ENCODE peak calls at places on chromosomes 7 and 10, in ten cellular contexts. Q is T-helper 1 cell; O is activated CD8-positive, alpha-beta T cell treated with anti-CD3 and anti-CD28 coated beads for 36 hours; P is fibroblast of mammary gland; Z is left cardiac atrium; T is stimulated activated CD4-positive, alpha-beta T cell treated with anti-CD3 and anti-CD28 coated beads, TNF-alpha, amount 100 ng/mL, for 4 hours; Y is AG08395; F is midbrain; N is lower lobe of right lung; E is GM23338. H is an unnamed sample.

GRCh38 chr10:78924319-78925003 is 144.3 kb upstream of the ZMIZ1 start:
- DNase-seq in T (no peak), Y (no peak), Q (no peak), N (no peak), F (no peak), O (no peak), P (no peak), Z (no peak), E (peak), H (no peak)

GRCh38 chr10:98240524-98240923 is 27.5 kb downstream of the LOXL4 start:
- DNase-seq in E (no peak), Y (no peak), Q (no peak), Z (no peak), O (no peak), F (no peak), P (no peak), T (no peak), N (no peak), H (no peak)

GRCh38 chr10:130053561-130053960 is 57.1 kb downstream of the C10orf143 start:
- DNase-seq in P (peak), F (no peak), Y (peak), T (no peak), O (no peak), Z (no peak), Q (no peak), N (no peak), E (no peak), H (no peak)

GRCh38 chr10:112215342-112215774 is 31.8 kb upstream of the GPAM start:
- DNase-seq in E (no peak), Y (no peak), Q (no peak), O (no peak), F (no peak), N (peak), P (peak), T (no peak), Z (no peak), H (no peak)

GRCh38 chr7:77866791-77867190 is 68.2 kb downstream of the PHTF2 start:
- DNase-seq in T (no peak), Z (no peak), Q (no peak), E (no peak), N (no peak), P (peak), F (no peak), Y (peak), O (no peak), H (peak)

GRCh38 chr7:30795161-30795943 is 24.1 kb downstream of the MINDY4 start:
- DNase-seq in Z (no peak), N (no peak), P (no peak), E (peak), Y (no peak), F (no peak), O (no peak), Q (no peak), T (no peak), H (no peak)

GRCh38 chr10:98404571-98405396 is 10.2 kb downstream of the PYROXD2 start:
- DNase-seq in O (peak), N (no peak), Z (no peak), P (peak), E (no peak), Q (no peak), Y (peak), F (no peak), T (no peak), H (peak)

GRCh38 chr10:89782470-89782869 is 81.1 kb downstream of the KIF20B start:
- DNase-seq in E (no peak), T (no peak), P (no peak), Y (no peak), Q (no peak), O (no peak), F (no peak), N (no peak), Z (no peak), H (no peak)

GRCh38 chr10:35422236-35422635 is 85.9 kb downstream of the CCNY start:
- DNase-seq in O (no peak), Q (no peak), Z (no peak), P (peak), T (no peak), F (no peak), N (no peak), E (no peak), Y (no peak), H (peak)

GRCh38 chr7:128404143-128404681 is 5.6 kb downstream of the IMPDH1 start:
- DNase-seq in N (no peak), P (no peak), Y (no peak), Q (no peak), E (no peak), Z (no peak), O (no peak), F (no peak), T (no peak), H (no peak)

GRCh38 chr7:67525588-67525987 is 529.0 kb downstream of the TYW1 start:
- DNase-seq in Y (no peak), F (no peak), Q (no peak), E (no peak), Z (no peak), O (no peak), T (no peak), N (no peak), P (no peak), H (no peak)

GRCh38 chr10:25682203-25682950 is 251.7 kb upstream of the MYO3A start:
- DNase-seq in Y (no peak), Z (peak), F (peak), O (no peak), T (no peak), N (no peak), E (peak), Q (no peak), P (peak), H (peak)